ENCODE peak calls at places on chromosomes 7 and 10, in eight cellular contexts. Y is cardiac fibroblast, A is MCF 10A, W is HFFc6, L is AG09309, D is hepatocyte, R is psoas muscle, H is MM.1S. G is an unnamed sample.

GRCh38 chr7:82291931-82292330 is 151.6 kb downstream of the CACNA2D1 start:
- DNase-seq in Y (no peak), L (no peak), W (no peak), A (no peak), D (no peak), R (no peak), H (no peak), G (no peak)

GRCh38 chr10:24341371-24341770 is 132.4 kb downstream of the KIAA1217 start:
- DNase-seq in R (no peak), H (no peak), A (no peak), D (no peak), Y (peak), L (no peak), W (no peak), G (no peak)

GRCh38 chr7:6576024-6576866 is 1.0 kb upstream of the ZDHHC4 start:
- DNase-seq in Y (no peak), R (no peak), L (no peak), D (no peak), W (no peak), A (no peak), H (no peak), G (no peak)

GRCh38 chr7:93622036-93622714 is 47.7 kb upstream of the CALCR start:
- DNase-seq in D (peak), L (no peak), H (peak), W (peak), A (peak), Y (peak), R (no peak), G (no peak)

GRCh38 chr10:1054684-1055083 is 1.5 kb upstream of the WDR37 start:
- DNase-seq in R (no peak), A (peak), H (no peak), Y (no peak), D (no peak), W (no peak), L (no peak), G (no peak)

GRCh38 chr7:36348256-36348655 is 41.4 kb upstream of the ANLN start:
- DNase-seq in W (peak), D (no peak), L (no peak), A (peak), R (no peak), H (no peak), Y (peak), G (no peak)

GRCh38 chr7:44211126-44211675 is 10.4 kb downstream of the YKT6 start:
- DNase-seq in D (no peak), A (no peak), W (no peak), R (peak), L (no peak), H (no peak), Y (no peak), G (no peak)

GRCh38 chr7:80847895-80848294 is 71.0 kb downstream of the SEMA3C start:
- DNase-seq in L (no peak), D (no peak), H (no peak), Y (no peak), A (no peak), R (no peak), W (no peak), G (no peak)

GRCh38 chr7:106793015-106793651 is 71.9 kb upstream of the PIK3CG start:
- DNase-seq in A (peak), Y (peak), L (no peak), H (peak), D (peak), R (no peak), W (no peak), G (peak)

GRCh38 chr10:32417906-32418547 is 27.9 kb upstream of the CCDC7 start:
- DNase-seq in W (peak), D (peak), R (no peak), A (no peak), Y (peak), H (no peak), L (peak), G (no peak)

GRCh38 chr10:86364551-86365345 is 1.8 kb downstream of the GRID1 start:
- DNase-seq in L (no peak), D (no peak), W (no peak), A (no peak), H (no peak), R (peak), Y (no peak), G (no peak)

GRCh38 chr10:86362129-86362527 is 4.5 kb downstream of the GRID1 start:
- DNase-seq in W (no peak), Y (no peak), H (no peak), D (no peak), A (no peak), L (no peak), R (peak), G (no peak)

GRCh38 chr10:86362566-86363183 is 3.9 kb downstream of the GRID1 start:
- DNase-seq in W (no peak), Y (no peak), D (no peak), H (no peak), L (no peak), R (peak), A (no peak), G (no peak)

GRCh38 chr10:86363833-86364511 is 2.6 kb downstream of the GRID1 start:
- DNase-seq in A (no peak), L (no peak), H (no peak), R (peak), Y (no peak), W (no peak), D (no peak), G (no peak)

DNA sequence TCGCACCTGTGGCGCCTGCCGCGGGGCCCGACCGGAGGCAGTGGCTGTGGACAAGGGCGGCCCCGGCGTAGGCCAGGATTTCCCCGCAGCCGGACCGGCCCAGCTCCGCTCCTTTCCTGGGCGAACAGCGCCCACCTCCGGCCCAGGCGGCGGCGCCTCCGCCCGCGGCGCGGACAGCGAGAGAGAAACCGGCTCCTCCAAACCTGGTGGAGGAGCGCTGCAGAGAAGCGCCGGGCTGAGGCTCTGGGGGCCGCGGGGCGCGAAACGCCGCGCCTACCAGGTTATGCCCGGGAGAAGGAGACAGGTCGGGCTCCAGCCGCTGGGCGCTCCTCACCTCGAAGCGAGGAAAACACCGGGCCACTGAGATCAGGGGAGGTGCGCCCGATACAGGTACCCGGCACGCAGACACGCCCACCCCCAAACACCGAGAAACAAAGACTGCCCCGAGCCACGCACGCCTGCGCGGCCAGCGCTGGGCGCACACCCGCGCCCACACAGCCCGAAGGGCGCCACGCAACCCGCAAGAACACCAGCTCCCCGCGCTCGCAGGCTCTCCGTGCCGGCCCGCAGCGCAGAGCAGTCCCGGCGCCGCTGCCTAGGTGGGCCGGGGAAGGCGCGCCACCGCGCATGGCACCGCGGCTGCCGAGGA is 3.3 kb downstream of the GRID1 start:
- DNase-seq in A (no peak), W (no peak), Y (no peak), R (peak), L (no peak), H (no peak), D (peak), G (peak)
- TF ChIP-seq CTCF in A (peak), W (no peak), Y (no peak), R (peak), L (no peak), H (no peak), D (peak), G (peak)

GRCh38 chr7:92245487-92246362 is at the start of the genes ANKIB1 and KRIT1:
- DNase-seq in H (peak), A (peak), L (peak), D (peak), R (peak), Y (peak), W (peak), G (peak)
- TF ChIP-seq CTCF in H (peak), A (no peak), L (peak), D (peak), R (no peak), Y (no peak), W (peak), G (peak)

GRCh38 chr7:45579386-45579785 is 5.2 kb downstream of the ADCY1 start:
- DNase-seq in W (no peak), R (no peak), H (no peak), A (no peak), D (no peak), Y (no peak), L (no peak), G (no peak)

GRCh38 chr7:45582136-45582742 is 8.1 kb downstream of the ADCY1 start:
- DNase-seq in W (no peak), R (no peak), H (no peak), Y (no peak), L (no peak), D (no peak), A (no peak), G (no peak)

GRCh38 chr7:45581271-45581780 is 7.2 kb downstream of the ADCY1 start:
- DNase-seq in A (no peak), L (no peak), D (no peak), H (no peak), R (no peak), Y (no peak), W (no peak), G (no peak)

GRCh38 chr7:45578467-45578866 is 4.3 kb downstream of the ADCY1 start:
- DNase-seq in D (no peak), R (no peak), W (no peak), Y (no peak), A (no peak), H (no peak), L (no peak), G (no peak)

DNA sequence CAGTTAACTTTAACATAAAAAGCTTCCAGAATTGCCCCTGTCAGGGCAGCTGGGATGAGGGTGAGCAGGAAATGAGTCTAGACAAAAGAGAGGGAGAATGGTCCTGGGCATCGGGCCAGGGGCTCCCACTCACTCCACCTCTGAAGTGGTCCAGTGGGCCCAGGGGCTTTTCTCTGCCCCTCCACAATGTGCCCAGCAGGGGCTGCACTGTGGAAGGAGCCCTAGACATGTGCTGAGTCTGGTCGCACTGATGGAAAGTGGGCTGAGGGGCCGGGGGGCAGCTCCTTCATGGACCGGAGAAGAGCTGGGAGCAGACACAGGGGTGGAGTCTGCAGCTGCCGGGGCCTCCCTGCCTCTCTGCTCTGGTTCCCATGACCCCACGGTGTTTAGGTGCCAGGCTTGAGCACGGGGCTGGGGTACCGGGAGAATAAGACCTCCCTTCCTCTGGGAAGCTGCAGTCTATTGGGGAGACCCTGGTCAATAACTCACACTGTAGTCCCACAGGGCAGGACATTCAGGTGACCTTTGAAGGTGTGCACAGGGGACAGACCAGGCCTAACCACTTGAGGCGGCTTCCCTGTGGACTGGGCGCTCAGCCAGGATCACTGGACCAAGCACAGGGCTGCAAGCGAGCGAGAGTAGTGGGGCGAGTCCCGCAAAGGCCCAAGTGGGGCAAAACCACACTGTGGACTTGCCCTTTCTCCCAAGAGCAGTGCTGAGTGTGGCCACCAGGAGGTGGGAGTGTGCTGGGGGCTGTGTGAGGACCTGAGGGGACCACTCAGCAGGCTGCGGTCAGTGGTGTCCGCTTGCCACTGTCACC is 6.1 kb downstream of the ADCY1 start:
- DNase-seq in W (no peak), Y (no peak), A (no peak), L (no peak), R (no peak), D (no peak), H (no peak), G (no peak)
- TF ChIP-seq CTCF in W (peak), Y (peak), A (peak), L (peak), R (no peak), D (peak), H (peak), G (peak)

GRCh38 chr7:493661-494251 is 25.9 kb downstream of the PDGFA start:
- DNase-seq in D (no peak), R (peak), Y (no peak), H (no peak), W (no peak), A (no peak), L (no peak), G (no peak)
- TF ChIP-seq CTCF in D (no peak), R (no peak), Y (no peak), H (no peak), W (no peak), A (no peak), L (no peak), G (no peak)